ENCODE peak calls at places on chromosomes 7 and 10, in four cellular contexts. T is ovary, L is IMR-90, K is spleen. X is an unnamed sample.

GRCh38 chr7:37195388-37195787 is 253.3 kb downstream of the ELMO1 start:
- DNase-seq in T (no peak), L (no peak), K (no peak), X (no peak)

GRCh38 chr10:99507265-99507664 is 25.5 kb upstream of the NKX2-3 start:
- DNase-seq in L (no peak), T (no peak), K (no peak), X (no peak)

GRCh38 chr10:48708144-48708543 is 23.5 kb downstream of the WDFY4 start:
- DNase-seq in L (peak), T (no peak), K (no peak), X (no peak)

GRCh38 chr10:79268717-79269116 is 78.6 kb upstream of the PPIF start:
- DNase-seq in L (no peak), K (no peak), T (no peak), X (no peak)

GRCh38 chr7:3922175-3922635 is 621.2 kb downstream of the SDK1 start:
- DNase-seq in K (no peak), T (no peak), L (peak), X (peak)

GRCh38 chr7:141693082-141693481 is 8.9 kb downstream of the DENND11 start:
- DNase-seq in K (no peak), L (no peak), T (no peak), X (no peak)

GRCh38 chr7:55405856-55406541 is 40.9 kb downstream of the LANCL2 start:
- DNase-seq in K (no peak), L (no peak), T (no peak), X (no peak)

GRCh38 chr10:132297521-132297920 is 10.2 kb downstream of the STK32C start:
- DNase-seq in L (no peak), K (no peak), T (no peak), X (peak)

GRCh38 chr7:75639071-75639892 is 99.5 kb downstream of the HIP1 start:
- DNase-seq in L (peak), T (peak), K (peak), X (peak)

GRCh38 chr7:137592232-137592896 is 248.8 kb upstream of the PTN start:
- DNase-seq in L (peak), K (no peak), T (peak), X (no peak)

GRCh38 chr7:138239244-138239643 is 163.0 kb downstream of the AKR1D1 start:
- DNase-seq in K (no peak), T (no peak), L (no peak), X (no peak)

GRCh38 chr7:134155220-134155619 is 28.1 kb downstream of the LRGUK start:
- DNase-seq in L (no peak), K (no peak), T (no peak), X (no peak)

GRCh38 chr7:29236649-29237048 is 42.1 kb downstream of the CHN2 start:
- DNase-seq in K (no peak), T (no peak), L (no peak), X (no peak)

GRCh38 chr10:62083868-62084267 is 182.4 kb downstream of the ARID5B start:
- DNase-seq in T (peak), L (peak), K (no peak), X (no peak)

GRCh38 chr10:4718544-4718943 is 107.5 kb upstream of the AKR1E2 start:
- DNase-seq in L (no peak), K (no peak), T (no peak), X (no peak)
- TF ChIP-seq POLR2A in L (no peak), K (no peak), T (no peak), X (no peak)

DNA sequence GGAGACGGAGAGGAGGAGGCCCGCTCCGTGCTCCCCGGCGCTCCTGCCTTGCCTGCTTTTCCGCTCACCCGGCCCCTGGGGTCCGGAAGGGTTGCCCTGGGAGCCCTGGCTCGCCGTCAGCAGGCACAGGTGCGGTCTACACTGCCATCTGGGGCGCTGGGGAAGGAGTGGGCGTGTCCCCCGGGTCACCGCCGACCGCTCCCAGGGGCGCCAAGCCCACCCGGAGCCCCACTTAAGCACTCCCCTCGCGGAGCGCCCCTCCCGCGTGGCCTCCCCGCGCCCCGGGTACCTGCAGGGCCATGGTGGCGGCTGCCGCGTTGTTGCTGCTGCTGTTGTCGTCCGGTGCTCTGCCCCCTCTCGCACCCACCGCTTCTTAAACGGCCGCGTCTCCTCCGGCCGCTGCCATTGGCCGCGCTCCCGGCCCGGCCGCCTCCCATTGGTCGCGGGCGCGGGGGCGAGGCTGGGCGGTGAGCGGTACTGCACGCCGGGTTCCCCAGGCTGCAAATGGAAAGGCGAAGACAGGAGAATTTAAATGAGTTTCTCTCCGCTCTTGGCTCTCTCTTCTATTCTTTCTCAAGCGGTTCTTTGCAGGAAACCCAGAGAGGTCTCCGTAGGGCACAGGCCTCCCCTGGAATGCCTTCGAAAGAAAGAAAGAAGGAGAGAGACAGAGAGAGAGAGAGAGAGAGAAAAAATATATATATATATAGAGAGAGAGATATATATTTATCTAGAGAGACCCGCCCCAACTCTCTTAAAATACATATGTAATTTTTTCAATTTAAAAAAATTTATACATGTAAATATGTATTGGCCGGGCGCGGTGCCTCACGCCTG is at the start of gene ACBD7:
- DNase-seq in K (peak), L (peak), T (peak), X (peak)
- TF ChIP-seq POLR2A in K (no peak), L (no peak), T (no peak), X (no peak)

DNA sequence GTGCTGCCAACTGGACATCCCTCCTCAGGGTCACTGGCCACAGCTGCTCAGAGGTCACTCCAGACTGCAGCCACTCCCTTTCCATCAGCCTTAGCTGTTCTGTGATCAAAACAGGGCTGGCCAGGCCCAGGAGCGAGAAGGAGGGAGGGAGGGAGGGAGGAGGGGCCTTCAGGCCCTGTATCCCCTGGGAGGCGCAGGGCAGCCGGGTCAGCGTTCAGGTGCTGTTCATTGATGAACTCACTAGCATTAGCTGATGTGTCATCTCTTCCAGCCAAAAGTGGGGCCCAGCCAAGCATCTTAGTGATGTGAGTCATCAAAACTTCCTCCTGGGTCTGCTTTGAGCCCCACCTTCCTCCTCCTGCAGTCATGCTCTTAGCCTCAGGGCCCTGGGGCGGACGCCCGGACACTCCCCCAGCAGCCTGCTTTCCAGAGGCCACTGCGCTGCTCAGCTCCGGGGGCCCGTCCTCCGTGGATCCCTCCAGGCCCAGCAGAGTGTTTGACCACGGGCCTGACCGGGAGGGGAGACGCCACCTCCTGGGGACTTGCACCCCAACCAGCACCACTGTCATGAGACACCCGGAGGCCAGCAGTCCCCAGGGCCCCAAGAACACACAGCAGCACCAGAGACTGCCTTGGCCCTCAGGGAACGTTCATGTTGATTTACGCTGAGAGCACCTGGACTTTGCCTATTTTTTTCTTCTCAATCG is 149.2 kb downstream of the PRKAG2 start:
- DNase-seq in T (peak), L (peak), K (no peak), X (peak)
- TF ChIP-seq POLR2A in T (no peak), L (no peak), K (no peak), X (no peak)

GRCh38 chr7:129089521-129090212 is 34.8 kb upstream of the TNPO3 start:
- DNase-seq in T (no peak), K (no peak), L (no peak), X (no peak)
- TF ChIP-seq POLR2A in T (no peak), K (no peak), L (no peak), X (no peak)

GRCh38 chr7:25260862-25261454 is 32.7 kb upstream of the NPVF start:
- DNase-seq in T (no peak), L (peak), K (no peak), X (no peak)
- TF ChIP-seq POLR2A in T (no peak), L (no peak), K (no peak), X (no peak)